ENCODE peak calls at places on chromosomes 4 and X, in five cellular contexts. One of them, this sample, is unnamed. For H3K27me3, the result is how much of the 10 kb centered on the place peaks cover.

GRCh38 chr4:138499627-138500026 is 257.5 kb upstream of the SLC7A11 start:
- DNase-seq in GM23248: no peak
- DNase-seq in mesenchymal stem cell: no peak
- DNase-seq in IMR-90: no peak
- DNase-seq in HCT116: no peak
- DNase-seq in this sample: no peak

GRCh38 chrX:363621-364375 is 22.9 kb downstream of the PPP2R3B start:
- DNase-seq in mesenchymal stem cell: no peak
- DNase-seq in GM23248: no peak
- DNase-seq in IMR-90: no peak
- DNase-seq in HCT116: no peak
- DNase-seq in this sample: no peak

GRCh38 chr4:183798249-183798920 is 106.7 kb upstream of the STOX2 start:
- DNase-seq in HCT116: no peak
- DNase-seq in IMR-90: no peak
- DNase-seq in mesenchymal stem cell: no peak
- DNase-seq in GM23248: no peak
- DNase-seq in this sample: no peak

GRCh38 chrX:150664290-150664689 is 28.9 kb upstream of the MTMR1 start:
- DNase-seq in mesenchymal stem cell: no peak
- DNase-seq in IMR-90: no peak
- DNase-seq in GM23248: no peak
- DNase-seq in HCT116: no peak
- DNase-seq in this sample: no peak

GRCh38 chr4:154361450-154361849 is 130.1 kb downstream of the DCHS2 start:
- DNase-seq in GM23248: no peak
- DNase-seq in HCT116: no peak
- DNase-seq in IMR-90: no peak
- DNase-seq in mesenchymal stem cell: no peak
- DNase-seq in this sample: no peak

GRCh38 chr4:183304067-183304466 is 16.0 kb downstream of the CLDN22 start:
- DNase-seq in HCT116: no peak
- DNase-seq in IMR-90: no peak
- DNase-seq in GM23248: no peak
- DNase-seq in mesenchymal stem cell: no peak
- DNase-seq in this sample: no peak

GRCh38 chr4:151865744-151866143 is 104.9 kb upstream of the GATB start:
- DNase-seq in IMR-90: no peak
- DNase-seq in GM23248: peak
- DNase-seq in mesenchymal stem cell: no peak
- DNase-seq in HCT116: no peak
- DNase-seq in this sample: no peak

GRCh38 chr4:3712936-3713335 is 53.2 kb upstream of the ADRA2C start:
- DNase-seq in HCT116: no peak
- DNase-seq in mesenchymal stem cell: no peak
- DNase-seq in IMR-90: no peak
- DNase-seq in GM23248: no peak
- DNase-seq in this sample: no peak

GRCh38 chr4:175443547-175443946 is 368.5 kb downstream of the GPM6A start:
- DNase-seq in HCT116: no peak
- DNase-seq in GM23248: no peak
- DNase-seq in IMR-90: no peak
- DNase-seq in mesenchymal stem cell: no peak
- DNase-seq in this sample: peak

GRCh38 chrX:110216027-110216426 is 101.9 kb downstream of the AMMECR1 start:
- DNase-seq in HCT116: no peak
- DNase-seq in mesenchymal stem cell: no peak
- DNase-seq in GM23248: no peak
- DNase-seq in IMR-90: no peak
- DNase-seq in this sample: no peak

GRCh38 chr4:76651616-76652015 is 216.6 kb downstream of the SHROOM3 start:
- DNase-seq in IMR-90: peak
- DNase-seq in GM23248: no peak
- DNase-seq in HCT116: no peak
- DNase-seq in mesenchymal stem cell: no peak
- DNase-seq in this sample: no peak

GRCh38 chr4:80070880-80071620 is 2.0 kb downstream of the ANTXR2 start:
- DNase-seq in GM23248: peak
- DNase-seq in HCT116: no peak
- DNase-seq in IMR-90: peak
- DNase-seq in mesenchymal stem cell: peak
- DNase-seq in this sample: peak

GRCh38 chrX:13087322-13088154 is 43.1 kb upstream of the FAM9C start:
- DNase-seq in IMR-90: peak
- DNase-seq in mesenchymal stem cell: peak
- DNase-seq in GM23248: no peak
- DNase-seq in HCT116: no peak
- DNase-seq in this sample: peak

GRCh38 chr4:156771171-156771837 is 200.3 kb downstream of the PDGFC start:
- DNase-seq in GM23248: peak
- DNase-seq in mesenchymal stem cell: peak
- DNase-seq in IMR-90: peak
- DNase-seq in HCT116: peak
- DNase-seq in this sample: peak

GRCh38 chr4:88675543-88675942 is 22.1 kb downstream of the NAP1L5 start:
- DNase-seq in IMR-90: peak
- DNase-seq in HCT116: no peak
- DNase-seq in GM23248: no peak
- DNase-seq in mesenchymal stem cell: no peak
- DNase-seq in this sample: no peak

GRCh38 chr4:88953400-88953799 is 103.6 kb downstream of the FAM13A start:
- DNase-seq in IMR-90: no peak
- DNase-seq in mesenchymal stem cell: no peak
- DNase-seq in HCT116: no peak
- DNase-seq in GM23248: no peak
- DNase-seq in this sample: no peak

GRCh38 chrX:20383487-20383886 is 116.8 kb upstream of the RPS6KA3 start:
- DNase-seq in GM23248: no peak
- DNase-seq in IMR-90: no peak
- DNase-seq in HCT116: no peak
- DNase-seq in mesenchymal stem cell: no peak
- DNase-seq in this sample: no peak

GRCh38 chr4:100421356-100421978 is 96.4 kb downstream of the EMCN start:
- DNase-seq in HCT116: peak
- DNase-seq in mesenchymal stem cell: peak
- DNase-seq in GM23248: peak
- DNase-seq in IMR-90: peak
- DNase-seq in this sample: peak

GRCh38 chrX:81489987-81490386 is 288.1 kb downstream of the SH3BGRL start:
- DNase-seq in HCT116: no peak
- DNase-seq in mesenchymal stem cell: no peak
- DNase-seq in IMR-90: no peak
- DNase-seq in GM23248: peak
- DNase-seq in this sample: peak

GRCh38 chrX:13046035-13046851 is 1.8 kb upstream of the FAM9C start:
- DNase-seq in IMR-90: no peak
- DNase-seq in mesenchymal stem cell: no peak
- DNase-seq in GM23248: no peak
- DNase-seq in HCT116: no peak
- DNase-seq in this sample: no peak

GRCh38 chr4:37666625-37667071 is 19.5 kb downstream of the RELL1 start:
- DNase-seq in IMR-90: peak
- DNase-seq in GM23248: peak
- DNase-seq in mesenchymal stem cell: peak
- DNase-seq in HCT116: peak
- DNase-seq in this sample: peak

GRCh38 chrX:40058719-40059118 is 39.0 kb downstream of the BCOR start:
- DNase-seq in IMR-90: no peak
- DNase-seq in mesenchymal stem cell: no peak
- DNase-seq in GM23248: no peak
- DNase-seq in HCT116: no peak
- DNase-seq in this sample: no peak

GRCh38 chrX:22141061-22141460 is 108.9 kb downstream of the PHEX start:
- DNase-seq in mesenchymal stem cell: no peak
- DNase-seq in GM23248: peak
- DNase-seq in HCT116: no peak
- DNase-seq in IMR-90: no peak
- DNase-seq in this sample: peak

GRCh38 chrX:22135994-22136684 is 104.0 kb downstream of the PHEX start:
- DNase-seq in GM23248: peak
- DNase-seq in HCT116: peak
- DNase-seq in IMR-90: peak
- DNase-seq in mesenchymal stem cell: peak
- DNase-seq in this sample: peak

GRCh38 chrX:22134681-22135080 is 102.6 kb downstream of the PHEX start:
- DNase-seq in IMR-90: peak
- DNase-seq in mesenchymal stem cell: peak
- DNase-seq in HCT116: no peak
- DNase-seq in GM23248: peak
- DNase-seq in this sample: peak

GRCh38 chrX:22136711-22137110 is 104.6 kb downstream of the PHEX start:
- DNase-seq in GM23248: no peak
- DNase-seq in IMR-90: peak
- DNase-seq in mesenchymal stem cell: peak
- DNase-seq in HCT116: no peak
- DNase-seq in this sample: no peak

DNA sequence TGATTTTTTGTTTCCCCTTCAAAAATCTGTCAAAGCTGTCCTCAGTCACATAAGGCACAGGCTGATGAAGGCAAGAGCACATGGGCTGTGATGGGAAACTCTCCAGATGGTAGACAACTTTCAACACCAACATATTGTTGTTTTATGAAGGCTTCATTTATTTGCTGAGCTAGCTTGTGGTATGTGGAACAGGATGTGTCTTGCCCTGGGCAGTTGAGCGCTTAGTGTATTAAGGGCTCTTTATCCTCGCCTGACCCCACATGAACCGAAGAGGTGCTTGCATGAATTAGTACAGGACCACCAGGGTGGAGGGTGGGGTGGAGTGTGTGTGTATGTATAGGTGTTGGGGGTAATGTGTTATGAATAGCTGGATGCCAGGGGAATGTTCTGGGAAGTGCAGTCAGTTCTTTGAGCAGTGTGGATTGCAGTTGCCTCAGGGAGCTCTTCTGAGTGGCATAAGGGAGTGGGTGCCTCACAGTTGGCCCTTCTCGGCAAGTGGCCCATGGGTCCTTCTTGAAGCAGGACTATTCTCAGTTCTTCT is 103.1 kb downstream of the PHEX start:
- DNase-seq in GM23248: peak
- DNase-seq in HCT116: no peak
- DNase-seq in mesenchymal stem cell: peak
- DNase-seq in IMR-90: peak
- DNase-seq in this sample: peak
- H3K27me3 ChIP-seq in GM23248: under half
- H3K27me3 ChIP-seq in HCT116: under half
- H3K27me3 ChIP-seq in mesenchymal stem cell: under half
- H3K27me3 ChIP-seq in IMR-90: under half
- H3K27me3 ChIP-seq in this sample: under half

GRCh38 chr4:145842224-145842887 is 96.3 kb downstream of the ZNF827 start:
- DNase-seq in HCT116: no peak
- DNase-seq in IMR-90: no peak
- DNase-seq in mesenchymal stem cell: peak
- DNase-seq in GM23248: no peak
- DNase-seq in this sample: no peak

GRCh38 chr4:145840162-145840768 is 98.4 kb downstream of the ZNF827 start:
- DNase-seq in GM23248: peak
- DNase-seq in HCT116: peak
- DNase-seq in mesenchymal stem cell: peak
- DNase-seq in IMR-90: peak
- DNase-seq in this sample: peak

GRCh38 chr4:145843148-145843547 is 95.5 kb downstream of the ZNF827 start:
- DNase-seq in GM23248: peak
- DNase-seq in IMR-90: peak
- DNase-seq in HCT116: no peak
- DNase-seq in mesenchymal stem cell: no peak
- DNase-seq in this sample: peak

GRCh38 chr4:145840801-145841200 is 97.8 kb downstream of the ZNF827 start:
- DNase-seq in GM23248: no peak
- DNase-seq in HCT116: no peak
- DNase-seq in IMR-90: no peak
- DNase-seq in mesenchymal stem cell: no peak
- DNase-seq in this sample: no peak

DNA sequence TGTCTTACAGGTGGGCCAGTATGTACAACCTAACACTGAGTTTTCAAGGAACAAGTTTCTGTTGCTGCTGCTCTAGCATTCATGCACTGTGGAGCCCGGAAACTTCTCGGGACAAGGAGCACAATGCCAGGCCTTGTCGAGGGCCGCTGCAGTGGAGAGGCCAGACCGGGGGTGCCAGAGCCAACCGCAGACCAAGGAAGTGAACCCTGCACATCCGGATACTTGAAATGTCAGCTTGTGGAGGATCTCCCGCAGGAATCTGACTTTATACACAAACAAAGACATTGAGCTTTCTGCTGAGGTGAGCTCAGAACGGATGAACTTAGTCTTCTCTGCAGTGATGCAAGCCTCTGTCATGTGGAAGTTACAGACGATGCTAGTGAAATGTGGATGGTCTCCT is 99.5 kb downstream of the ZNF827 start:
- DNase-seq in IMR-90: peak
- DNase-seq in HCT116: no peak
- DNase-seq in mesenchymal stem cell: peak
- DNase-seq in GM23248: no peak
- DNase-seq in this sample: no peak
- H3K9ac ChIP-seq in IMR-90: no peak
- H3K9ac ChIP-seq in HCT116: no peak
- H3K9ac ChIP-seq in mesenchymal stem cell: no peak
- H3K9ac ChIP-seq in GM23248: no peak
- H3K9ac ChIP-seq in this sample: no peak

GRCh38 chr4:8882239-8882638 is 10.6 kb upstream of the HMX1 start:
- DNase-seq in mesenchymal stem cell: no peak
- DNase-seq in IMR-90: no peak
- DNase-seq in HCT116: peak
- DNase-seq in GM23248: no peak
- DNase-seq in this sample: no peak
- H3K27me3 ChIP-seq in mesenchymal stem cell: under half
- H3K27me3 ChIP-seq in IMR-90: under half
- H3K27me3 ChIP-seq in HCT116: under half
- H3K27me3 ChIP-seq in GM23248: under half
- H3K27me3 ChIP-seq in this sample: under half

GRCh38 chr4:40612831-40613230 is 16.8 kb downstream of the RBM47 start:
- DNase-seq in GM23248: no peak
- DNase-seq in mesenchymal stem cell: no peak
- DNase-seq in IMR-90: no peak
- DNase-seq in HCT116: no peak
- DNase-seq in this sample: no peak

GRCh38 chr4:40613456-40613855 is 16.2 kb downstream of the RBM47 start:
- DNase-seq in GM23248: peak
- DNase-seq in mesenchymal stem cell: peak
- DNase-seq in IMR-90: peak
- DNase-seq in HCT116: no peak
- DNase-seq in this sample: peak

GRCh38 chr4:40606239-40606767 is 23.4 kb downstream of the RBM47 start:
- DNase-seq in IMR-90: no peak
- DNase-seq in GM23248: no peak
- DNase-seq in HCT116: no peak
- DNase-seq in mesenchymal stem cell: no peak
- DNase-seq in this sample: no peak

GRCh38 chr4:40607224-40607623 is 22.4 kb downstream of the RBM47 start:
- DNase-seq in mesenchymal stem cell: peak
- DNase-seq in HCT116: no peak
- DNase-seq in GM23248: peak
- DNase-seq in IMR-90: peak
- DNase-seq in this sample: no peak

DNA sequence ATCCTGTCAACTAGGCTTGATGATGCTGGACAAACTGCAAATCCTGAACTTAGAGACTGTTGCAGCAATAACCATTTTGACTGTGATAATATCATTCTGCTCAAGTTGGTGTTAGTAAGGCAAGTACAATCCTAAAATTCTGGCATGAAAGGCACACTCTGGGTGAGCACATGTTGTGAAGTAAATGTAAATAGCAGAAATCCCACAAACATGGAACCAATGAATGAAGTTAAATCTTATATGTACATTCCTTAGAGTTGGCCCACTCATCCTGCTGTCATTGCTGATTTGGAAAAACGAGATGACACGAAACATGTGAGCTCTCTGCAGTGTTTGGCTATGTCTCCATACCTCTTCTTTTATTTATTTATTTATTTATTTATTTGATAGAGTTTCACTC is 21.0 kb downstream of the RBM47 start:
- DNase-seq in HCT116: no peak
- DNase-seq in GM23248: peak
- DNase-seq in mesenchymal stem cell: no peak
- DNase-seq in IMR-90: peak
- DNase-seq in this sample: no peak
- H3K9ac ChIP-seq in HCT116: no peak
- H3K9ac ChIP-seq in GM23248: no peak
- H3K9ac ChIP-seq in mesenchymal stem cell: no peak
- H3K9ac ChIP-seq in IMR-90: no peak
- H3K9ac ChIP-seq in this sample: no peak